ENCODE peak calls at places on chromosomes 3 and 15, in seven cellular contexts. R is activated CD4-positive, alpha-beta memory T cell treated with anti-CD3 and anti-CD28 coated beads for 36 hours; T is AG04449; U is T-helper 17 cell; S is stimulated activated CD4-positive, alpha-beta T cell treated with anti-CD3 and anti-CD28 coated beads, Interleukin-2, amount 100 ng/mL, for 48 hours; A is RWPE1; N is NCI-H2171 treated with DMSO at 0.1 percent for 48 hours. J is an unnamed sample.

GRCh38 chr15:67611803-67612369 is 69.4 kb downstream of the MAP2K5 start:
- DNase-seq in U (no peak), N (no peak), R (no peak), A (no peak), S (no peak), T (no peak), J (no peak)

GRCh38 chr3:184857099-184857498 is 45.1 kb downstream of the VPS8 start:
- DNase-seq in U (no peak), N (no peak), A (no peak), R (no peak), T (no peak), S (no peak), J (no peak)

GRCh38 chr15:100241572-100242479 is 99.9 kb downstream of the ADAMTS17 start:
- DNase-seq in T (no peak), R (no peak), N (no peak), A (peak; percentile 55), S (no peak), U (no peak), J (no peak)

GRCh38 chr3:2511356-2511755 is 412.7 kb downstream of the CNTN4 start:
- DNase-seq in A (no peak), N (peak; percentile 93), T (no peak), U (no peak), S (no peak), R (no peak), J (peak; percentile 90)

GRCh38 chr15:75532413-75533250 is 46.5 kb downstream of the PTPN9 start:
- DNase-seq in T (no peak), N (no peak), U (no peak), S (no peak), R (no peak), A (peak; percentile 32), J (peak; percentile 8)

GRCh38 chr3:114848087-114848486 is 299.0 kb downstream of the ZBTB20 start:
- DNase-seq in R (no peak), T (no peak), N (peak; percentile 24), A (no peak), S (no peak), U (no peak), J (peak; percentile 57)

GRCh38 chr3:141904203-141904602 is 27.8 kb downstream of the ATP1B3 start:
- DNase-seq in R (no peak), S (no peak), T (no peak), N (no peak), U (no peak), A (no peak), J (no peak)

GRCh38 chr3:114775395-114775794 is 371.7 kb downstream of the ZBTB20 start:
- DNase-seq in R (no peak), T (no peak), A (no peak), N (peak; percentile 16), U (no peak), S (no peak), J (peak; percentile 57)

GRCh38 chr3:194125474-194125873 is 10.5 kb upstream of the HES1 start:
- DNase-seq in A (no peak), U (no peak), N (no peak), R (no peak), T (no peak), S (no peak), J (peak; percentile 48)